ENCODE peak calls at places on chromosomes 4 and X, in five cellular contexts. N, W, C, Y and E are unnamed samples.

GRCh38 chr4:2797545-2798305 is 4.8 kb downstream of the SH3BP2 start:
- DNase-seq in Y (no peak), W (no peak), C (no peak), N (no peak), E (no peak)

GRCh38 chrX:40281341-40282005 is 183.7 kb upstream of the BCOR start:
- DNase-seq in Y (no peak), N (no peak), C (no peak), W (no peak), E (no peak)

GRCh38 chr4:36551697-36552214 is 270.3 kb downstream of the DTHD1 start:
- DNase-seq in Y (no peak), N (peak; percentile 3), C (no peak), W (no peak), E (no peak)

GRCh38 chr4:56772134-56772533 is 49.4 kb downstream of the SPINK2 start:
- DNase-seq in C (no peak), W (no peak), N (no peak), Y (no peak), E (no peak)

GRCh38 chrX:24513416-24513815 is 48.3 kb downstream of the PDK3 start:
- DNase-seq in W (no peak), Y (no peak), C (no peak), N (peak; percentile 26), E (no peak)

GRCh38 chrX:103656623-103657022 is 27.8 kb downstream of the TCEAL1 start:
- DNase-seq in N (no peak), Y (no peak), C (no peak), W (no peak), E (peak; percentile 29)

GRCh38 chrX:49840679-49841078 is 11.6 kb downstream of the PAGE4 start:
- DNase-seq in N (peak; percentile 40), Y (peak; percentile 2), C (peak; percentile 62), W (peak; percentile 6), E (no peak)

GRCh38 chr4:134276476-134276875 is 74.9 kb upstream of the PABPC4L start:
- DNase-seq in W (no peak), C (no peak), Y (no peak), N (no peak), E (no peak)

GRCh38 chrX:147953976-147954375 is 27.2 kb upstream of the FMR1NB start:
- DNase-seq in Y (no peak), N (no peak), C (no peak), W (no peak), E (no peak)

GRCh38 chr4:123350191-123350544 is 46.4 kb upstream of the SPRY1 start:
- DNase-seq in W (peak; percentile 34), C (no peak), Y (no peak), N (no peak), E (no peak)

GRCh38 chr4:168796362-168797106 is 213.5 kb downstream of the CBR4 start:
- DNase-seq in N (no peak), Y (no peak), C (no peak), W (no peak), E (no peak)

GRCh38 chr4:25146076-25146475 is 14.2 kb downstream of the SEPSECS start:
- DNase-seq in W (no peak), C (no peak), N (no peak), Y (no peak), E (no peak)

GRCh38 chr4:102285831-102286230 is 59.5 kb downstream of the SLC39A8 start:
- DNase-seq in Y (no peak), N (no peak), W (no peak), C (no peak), E (peak; percentile 2)

GRCh38 chr4:156321203-156321602 is 367.5 kb upstream of the CTSO start:
- DNase-seq in N (no peak), Y (no peak), C (no peak), W (no peak), E (no peak)

GRCh38 chr4:101667348-101667747 is 123.2 kb upstream of the BANK1 start:
- DNase-seq in N (no peak), Y (no peak), C (no peak), W (no peak), E (no peak)

GRCh38 chr4:119490335-119490734 is 138.3 kb downstream of the PDE5A start:
- DNase-seq in W (no peak), C (peak; percentile 50), Y (no peak), N (no peak), E (no peak)

GRCh38 chr4:138673053-138673452 is 342.5 kb upstream of the NOCT start:
- DNase-seq in N (no peak), Y (no peak), W (no peak), C (no peak), E (no peak)

GRCh38 chr4:39825741-39826231 is 127.8 kb downstream of the UBE2K start:
- DNase-seq in N (no peak), W (no peak), C (no peak), Y (no peak), E (no peak)

GRCh38 chr4:182554736-182555135 is 311.5 kb downstream of the TENM3 start:
- DNase-seq in C (no peak), Y (no peak), N (no peak), W (no peak), E (no peak)

GRCh38 chr4:153413827-153414226 is 52.3 kb upstream of the TMEM131L start:
- DNase-seq in C (no peak), W (no peak), N (no peak), Y (no peak), E (no peak)

GRCh38 chr4:113094802-113095201 is 45.3 kb downstream of the ANK2 start:
- DNase-seq in W (peak; percentile 21), Y (no peak), C (peak; percentile 53), N (no peak), E (no peak)

GRCh38 chr4:38236003-38236402 is 275.8 kb downstream of the PTTG2 start:
- DNase-seq in N (no peak), Y (no peak), C (no peak), W (no peak), E (no peak)

GRCh38 chrX:11363069-11363594 is 69.9 kb downstream of the AMELX start:
- DNase-seq in W (no peak), C (no peak), N (no peak), Y (peak; percentile 40), E (no peak)

GRCh38 chr4:154407483-154407882 is 84.1 kb downstream of the DCHS2 start:
- DNase-seq in C (no peak), Y (no peak), W (no peak), N (no peak), E (no peak)

GRCh38 chr4:181702864-181703263 is 540.3 kb upstream of the TENM3 start:
- DNase-seq in W (no peak), Y (no peak), N (no peak), C (no peak), E (no peak)

GRCh38 chr4:141046255-141046654 is 87.0 kb downstream of the RNF150 start:
- DNase-seq in N (no peak), Y (no peak), W (no peak), C (no peak), E (peak; percentile 90)

GRCh38 chr4:38678078-38678477 is 14.1 kb downstream of the KLF3 start:
- DNase-seq in Y (no peak), N (no peak), W (no peak), C (no peak), E (peak; percentile 68)

GRCh38 chr4:162506253-162506652 is 342.5 kb upstream of the FSTL5 start:
- DNase-seq in N (no peak), Y (no peak), W (no peak), C (no peak), E (no peak)

GRCh38 chr4:88415982-88416381 is 37.3 kb downstream of the HERC6 start:
- DNase-seq in Y (no peak), N (no peak), W (no peak), C (no peak), E (no peak)

GRCh38 chr4:3311489-3312171 is 18.8 kb downstream of the RGS12 start:
- DNase-seq in Y (no peak), C (no peak), N (no peak), W (no peak), E (no peak)

GRCh38 chrX:22664826-22665225 is 334.9 kb upstream of the DDX53 start:
- DNase-seq in N (no peak), W (no peak), C (no peak), Y (no peak), E (no peak)

GRCh38 chrX:21996872-21997271 is 35.3 kb upstream of the PHEX start:
- DNase-seq in W (no peak), N (no peak), C (no peak), Y (no peak), E (no peak)

GRCh38 chrX:78119521-78120227 is 15.6 kb downstream of the PGK1 start:
- DNase-seq in W (peak; percentile 20), N (no peak), C (peak; percentile 13), Y (no peak), E (no peak)

GRCh38 chr4:79049840-79050520 is 110.7 kb upstream of the PAQR3 start:
- DNase-seq in W (peak; percentile 81), Y (no peak), N (no peak), C (peak; percentile 30), E (no peak)

GRCh38 chr4:27011401-27011800 is 150.8 kb downstream of the STIM2 start:
- DNase-seq in W (peak; percentile 42), Y (no peak), C (no peak), N (no peak), E (no peak)

GRCh38 chrX:1485033-1485432 is 32.3 kb upstream of the ASMTL start:
- DNase-seq in Y (no peak), C (no peak), W (no peak), N (no peak), E (no peak)

GRCh38 chr4:11402192-11402591 is 26.5 kb downstream of the HS3ST1 start:
- DNase-seq in W (no peak), Y (no peak), N (no peak), C (no peak), E (no peak)